ENCODE peak calls at places on chromosomes 11 and 22, in ten cellular contexts. Y is PC-9; P is HCT116; V is dorsolateral prefrontal cortex; Z is AG04449; N is CD4-positive, CD25-positive, alpha-beta regulatory T cell; H is neural progenitor cell; J is tibial nerve; X is heart left ventricle; M is mammary epithelial cell. T is an unnamed sample.
A peak's percentile ranks its signal among the peaks of the same experiment; 100 is the strongest.

GRCh38 chr11:72004515-72005346 is 6.0 kb downstream of the IL18BP start:
- DNase-seq in X (no peak), V (no peak), H (no peak), Y (no peak), P (no peak), Z (no peak), M (no peak), J (no peak), N (no peak), T (no peak)

GRCh38 chr22:25754527-25755202 is 12.7 kb downstream of the MYO18B start:
- DNase-seq in N (no peak), Z (no peak), J (no peak), V (no peak), M (no peak), P (no peak), H (no peak), Y (no peak), X (peak; percentile 90), T (no peak)

GRCh38 chr11:100727410-100727809 is 40.3 kb downstream of the ARHGAP42 start:
- DNase-seq in X (peak; percentile 80), Z (no peak), N (no peak), J (no peak), Y (no peak), H (no peak), V (no peak), P (no peak), M (no peak), T (no peak)

GRCh38 chr11:540583-541432 is 3.5 kb downstream of the LRRC56 start:
- DNase-seq in P (no peak), H (peak; percentile 1), M (no peak), Z (no peak), Y (no peak), X (no peak), J (no peak), N (no peak), V (no peak), T (no peak)

GRCh38 chr22:47929073-47929472 is 1166.6 kb downstream of the TBC1D22A start:
- DNase-seq in X (no peak), Y (no peak), Z (no peak), V (no peak), H (no peak), N (no peak), M (no peak), P (no peak), J (no peak), T (no peak)

GRCh38 chr11:92801685-92802084 is 167.8 kb upstream of the MTNR1B start:
- DNase-seq in M (no peak), N (no peak), Y (no peak), V (no peak), Z (no peak), J (no peak), X (no peak), P (no peak), H (no peak), T (no peak)

GRCh38 chr11:134905513-134905912 is 493.5 kb upstream of the B3GAT1 start:
- DNase-seq in H (no peak), P (no peak), J (peak; percentile 26), V (no peak), Z (no peak), X (peak; percentile 42), N (no peak), Y (no peak), M (no peak), T (no peak)

GRCh38 chr22:20125201-20126174 is 6.1 kb upstream of the ZDHHC8 start:
- DNase-seq in Y (no peak), J (no peak), N (no peak), X (no peak), H (no peak), M (no peak), Z (no peak), V (no peak), P (no peak), T (no peak)

DNA sequence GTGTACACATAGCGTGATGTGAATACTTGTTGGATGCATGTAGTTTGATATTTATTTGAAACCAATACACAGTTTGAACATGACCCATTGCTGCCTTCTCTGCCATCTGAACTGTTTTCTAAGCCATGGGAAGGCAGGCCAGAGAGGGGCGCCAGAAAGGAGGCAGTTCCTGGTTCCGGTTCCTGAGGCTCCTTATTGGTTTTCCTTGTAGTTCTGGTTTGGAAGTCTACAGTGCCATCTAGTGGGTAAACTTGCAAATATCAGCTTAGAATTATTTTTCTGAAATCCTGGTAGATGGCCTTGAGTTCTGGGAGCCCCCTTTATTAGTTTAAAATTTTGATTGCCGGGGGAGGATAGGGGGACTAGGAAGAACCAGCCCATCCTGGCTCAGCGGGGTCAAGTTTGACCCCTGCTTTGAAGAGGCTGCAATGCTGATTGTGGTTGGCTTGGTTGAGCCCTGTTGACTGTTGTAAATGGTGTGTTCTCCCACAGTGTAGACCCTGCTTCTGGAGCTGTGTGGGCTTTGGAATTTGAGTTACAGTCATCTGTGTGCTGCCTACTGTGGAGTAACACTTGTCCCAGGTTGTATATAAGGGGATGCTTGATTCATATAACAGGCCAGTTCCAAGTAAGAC is 48.4 kb downstream of the GRAMD1B start:
- DNase-seq in V (peak; percentile 60), N (peak; percentile 68), X (peak; percentile 47), H (peak; percentile 83), Z (peak; percentile 41), J (no peak), P (peak; percentile 77), Y (peak; percentile 38), M (peak; percentile 37), T (peak; percentile 71)
- H3K4me3 ChIP-seq in V (no peak overlapping the region), N (peak overlapping the region; percentile 64), X (peak overlapping the region; percentile 13), H (no peak overlapping the region), Z (no peak overlapping the region), J (no peak overlapping the region), P (no peak overlapping the region), Y (no peak overlapping the region), M (no peak overlapping the region), T (no peak overlapping the region)

DNA sequence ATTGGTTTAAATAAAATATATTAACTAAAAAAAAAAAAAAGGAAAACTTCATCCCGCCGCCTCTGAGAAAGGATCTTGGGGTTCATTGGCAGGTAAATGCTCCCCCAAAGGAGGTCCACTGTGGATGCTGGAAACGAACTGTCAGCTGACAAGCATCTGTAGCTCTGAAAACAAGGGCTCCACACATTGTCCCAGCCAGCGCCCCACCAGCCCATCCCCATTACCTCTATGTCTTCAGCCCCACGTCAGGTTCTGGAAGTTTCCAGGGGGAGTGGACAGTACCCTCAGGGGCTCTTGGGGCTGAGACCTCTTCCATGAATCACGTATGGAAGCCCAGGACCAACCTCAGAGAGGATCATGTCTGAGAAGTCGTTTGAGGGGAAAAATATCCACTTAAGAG is 66.4 kb upstream of the WNT7B start:
- DNase-seq in X (no peak), M (peak; percentile 30), J (no peak), Y (no peak), P (no peak), Z (no peak), V (peak; percentile 34), H (no peak), N (no peak), T (no peak)
- H3K4me3 ChIP-seq in X (peak overlapping the region; percentile 63), M (peak overlapping the region; percentile 35), J (peak overlapping the region; percentile 68), Y (no peak overlapping the region), P (no peak overlapping the region), Z (no peak overlapping the region), V (peak overlapping the region; percentile 60), H (no peak overlapping the region), N (no peak overlapping the region), T (peak overlapping the region; percentile 52)

GRCh38 chr22:41801886-41802285 is 1.4 kb downstream of the CCDC134 start:
- DNase-seq in Y (no peak), J (no peak), P (no peak), V (no peak), M (no peak), H (no peak), N (peak; percentile 8), Z (no peak), X (no peak), T (no peak)
- H3K4me3 ChIP-seq in Y (peak overlapping the region; percentile 71), J (no peak overlapping the region), P (peak overlapping the region; percentile 66), V (peak overlapping the region; percentile 82), M (peak overlapping the region; percentile 93), H (peak overlapping the region; percentile 75), N (peak overlapping the region; percentile 94), Z (peak overlapping the region; percentile 9), X (no peak overlapping the region), T (peak overlapping the region; percentile 85)

DNA sequence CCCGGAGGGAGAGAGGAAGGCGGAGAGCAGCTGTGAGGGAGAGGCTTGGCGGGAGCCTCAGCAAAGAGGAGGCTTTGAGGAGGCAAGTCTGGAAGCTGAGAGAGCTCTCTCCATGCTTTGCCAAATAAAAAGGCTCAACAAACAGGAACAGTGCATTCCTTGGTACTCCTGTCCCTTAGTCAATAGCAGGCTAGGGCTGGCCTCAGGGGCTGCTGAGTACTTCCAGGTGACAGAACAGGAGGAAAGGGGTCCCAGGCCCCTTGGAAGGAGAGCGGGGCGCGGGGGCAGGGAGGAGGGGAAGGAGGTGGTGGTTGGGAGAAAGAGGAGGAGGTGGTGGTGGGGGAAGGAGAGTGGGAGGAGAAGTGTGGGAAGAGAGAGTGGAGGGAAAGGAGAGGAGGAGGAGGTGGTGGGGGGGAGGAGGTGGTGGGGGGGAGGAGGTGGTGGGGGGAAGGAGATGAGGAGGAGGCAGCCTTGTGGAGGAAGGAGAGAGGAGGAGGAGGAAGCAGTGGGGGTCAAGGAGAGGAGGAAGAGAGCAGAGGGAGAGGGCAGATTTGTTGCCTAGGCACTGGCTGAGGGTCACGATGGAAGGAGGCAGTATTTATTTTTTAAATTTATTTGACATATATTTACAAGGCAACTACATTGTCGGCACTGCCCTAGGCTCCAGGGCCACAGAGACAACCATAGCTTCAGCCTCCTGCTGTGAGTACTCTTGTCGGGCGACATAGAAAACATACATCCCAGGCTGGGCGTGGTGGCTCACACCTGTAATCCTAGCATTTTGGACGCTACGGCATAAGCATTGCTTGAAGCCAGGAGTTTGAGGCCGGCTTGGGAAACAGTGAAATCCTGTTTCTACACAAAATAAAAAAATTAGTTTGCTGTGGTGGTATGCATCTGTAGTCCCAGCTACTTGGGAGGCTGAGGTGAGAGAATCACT is 74.2 kb upstream of the ZBED5 start:
- DNase-seq in V (no peak), J (no peak), N (no peak), H (peak; percentile 17), Z (no peak), M (no peak), X (no peak), P (no peak), Y (no peak), T (no peak)
- H3K4me3 ChIP-seq in V (peak overlapping the region; percentile 68), J (peak overlapping the region; percentile 83), N (no peak overlapping the region), H (peak overlapping the region; percentile 66), Z (peak overlapping the region; percentile 68), M (peak overlapping the region; percentile 59), X (peak overlapping the region; percentile 78), P (peak overlapping the region; percentile 66), Y (peak overlapping the region; percentile 75), T (peak overlapping the region; percentile 51)

GRCh38 chr11:125516266-125516665 is 20.2 kb upstream of the FEZ1 start:
- DNase-seq in Z (no peak), X (no peak), P (no peak), V (no peak), M (no peak), N (no peak), H (no peak), Y (no peak), J (no peak), T (no peak)

GRCh38 chr11:125515102-125515439 is 19.0 kb upstream of the FEZ1 start:
- DNase-seq in N (no peak), J (no peak), M (no peak), Z (no peak), V (no peak), P (no peak), H (no peak), Y (no peak), X (no peak), T (no peak)

GRCh38 chr11:125517116-125517804 is 21.2 kb upstream of the FEZ1 start:
- DNase-seq in Y (no peak), V (no peak), P (no peak), J (no peak), N (no peak), H (peak; percentile 97), X (no peak), M (no peak), Z (peak; percentile 31), T (no peak)

GRCh38 chr11:125525303-125525702 is 29.2 kb upstream of the FEZ1 start:
- DNase-seq in Y (no peak), V (no peak), J (no peak), X (no peak), Z (no peak), P (no peak), M (no peak), N (no peak), H (no peak), T (no peak)

GRCh38 chr11:125519865-125520834 is 24.1 kb upstream of the FEZ1 start:
- DNase-seq in V (no peak), Z (no peak), X (no peak), N (no peak), J (no peak), M (peak; percentile 17), Y (no peak), P (no peak), H (no peak), T (no peak)
- H3K4me3 ChIP-seq in V (no peak overlapping the region), Z (no peak overlapping the region), X (no peak overlapping the region), N (no peak overlapping the region), J (no peak overlapping the region), M (no peak overlapping the region), Y (no peak overlapping the region), P (no peak overlapping the region), H (no peak overlapping the region), T (no peak overlapping the region)

T was measured in HFF-Myc.